ENCODE peak calls at places on chromosomes 16 and 17, in five cellular contexts. R is pancreas, J is prostate gland, A is hepatocyte, K is A549. D is an unnamed sample.

GRCh38 chr16:56382901-56383355 is 42.4 kb downstream of the AMFR start:
- DNase-seq in A (no peak), J (no peak), R (no peak), K (peak), D (peak)

GRCh38 chr16:11118479-11118878 is 137.5 kb downstream of the SOCS1 start:
- DNase-seq in K (no peak), J (no peak), R (no peak), A (no peak), D (no peak)

GRCh38 chr17:11935734-11936406 is 61.4 kb downstream of the ZNF18 start:
- DNase-seq in J (peak), R (no peak), A (peak), K (no peak), D (peak)

GRCh38 chr17:10013360-10014112 is 108.5 kb upstream of the RCVRN start:
- DNase-seq in K (no peak), A (no peak), J (no peak), R (no peak), D (no peak)

GRCh38 chr16:89430436-89431157 is 59.8 kb downstream of the ANKRD11 start:
- DNase-seq in A (peak), K (no peak), R (no peak), J (no peak), D (no peak)

GRCh38 chr17:74768069-74768762 is 7.9 kb downstream of the NAT9 start:
- DNase-seq in J (no peak), A (no peak), R (peak), K (no peak), D (peak)

GRCh38 chr17:40518401-40519088 is 17.1 kb upstream of the TNS4 start:
- DNase-seq in J (no peak), K (peak), A (peak), R (no peak), D (peak)

GRCh38 chr16:48636521-48636920 is 26.5 kb upstream of the N4BP1 start:
- DNase-seq in K (no peak), J (no peak), A (no peak), R (no peak), D (no peak)

GRCh38 chr17:41060052-41060604 is at the start of gene KRTAP2-3:
- DNase-seq in A (no peak), K (peak), R (no peak), J (no peak), D (peak)

GRCh38 chr17:79388556-79389295 is 222.1 kb downstream of the RBFOX3 start:
- DNase-seq in A (peak), J (peak), K (peak), R (peak), D (peak)

GRCh38 chr17:37446027-37446426 is 39.3 kb downstream of the TADA2A start:
- DNase-seq in A (no peak), K (peak), J (no peak), R (no peak), D (no peak)

GRCh38 chr17:3667366-3668278 is 756 bp downstream of the TAX1BP3 start:
- DNase-seq in A (peak), K (peak), R (peak), J (peak), D (peak)

GRCh38 chr17:78390241-78391050 is 12.0 kb downstream of the PGS1 start:
- DNase-seq in K (peak), J (no peak), A (peak), R (no peak), D (no peak)

GRCh38 chr16:47304563-47304962 is 156.3 kb downstream of the ITFG1 start:
- DNase-seq in R (no peak), A (no peak), J (no peak), K (no peak), D (no peak)
- TF ChIP-seq CTCF in R (no peak), A (no peak), J (no peak), K (no peak), D (no peak)

DNA sequence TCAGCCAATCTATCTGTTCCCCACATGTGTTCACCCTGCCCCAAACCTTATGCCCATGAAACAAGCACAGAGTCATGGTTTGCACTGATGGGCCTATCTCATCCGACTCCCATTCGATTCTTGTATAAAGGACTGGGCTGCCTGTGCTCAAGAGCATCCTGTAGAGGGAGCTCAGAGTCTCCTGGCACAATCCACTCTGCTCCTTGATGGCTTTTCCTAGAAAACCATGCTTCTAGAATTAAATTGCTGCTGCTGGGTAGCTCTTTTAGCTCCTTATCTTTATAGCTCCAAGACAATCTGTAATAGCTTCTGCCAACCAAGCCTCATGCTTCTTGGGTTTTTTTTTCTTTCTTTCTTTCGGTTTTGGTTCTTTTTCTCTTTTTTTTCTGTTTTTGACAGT is 9.7 kb downstream of the ZNF19 start:
- DNase-seq in J (no peak), A (peak), K (no peak), R (no peak), D (peak)
- TF ChIP-seq CTCF in J (no peak), A (peak), K (no peak), R (no peak), D (peak)

GRCh38 chr16:87553174-87553573 is 49.1 kb upstream of the JPH3 start:
- DNase-seq in A (no peak), J (no peak), K (no peak), R (no peak), D (no peak)
- TF ChIP-seq CTCF in A (no peak), J (no peak), K (no peak), R (no peak), D (no peak)

GRCh38 chr16:57575468-57576277 is 33.2 kb downstream of the ADGRG5 start:
- DNase-seq in K (no peak), R (no peak), A (no peak), J (no peak), D (no peak)

GRCh38 chr16:57574086-57574485 is 31.6 kb downstream of the ADGRG5 start:
- DNase-seq in J (no peak), K (no peak), A (no peak), R (peak), D (no peak)

GRCh38 chr16:57576429-57576870 is 34.0 kb downstream of the ADGRG5 start:
- DNase-seq in J (peak), R (peak), A (peak), K (peak), D (peak)

GRCh38 chr16:57572978-57573733 is 30.7 kb downstream of the ADGRG5 start:
- DNase-seq in A (no peak), R (no peak), J (no peak), K (no peak), D (no peak)

GRCh38 chr16:57574646-57575467 is 32.4 kb downstream of the ADGRG5 start:
- DNase-seq in J (no peak), R (no peak), K (no peak), A (no peak), D (no peak)
- TF ChIP-seq CTCF in J (no peak), R (no peak), K (no peak), A (no peak), D (no peak)

GRCh38 chr16:70253291-70254094 is 1.8 kb upstream of the EXOSC6 start:
- DNase-seq in A (peak), J (no peak), K (peak), R (no peak), D (peak)
- TF ChIP-seq CTCF in A (peak), J (peak), K (peak), R (peak), D (peak)

DNA sequence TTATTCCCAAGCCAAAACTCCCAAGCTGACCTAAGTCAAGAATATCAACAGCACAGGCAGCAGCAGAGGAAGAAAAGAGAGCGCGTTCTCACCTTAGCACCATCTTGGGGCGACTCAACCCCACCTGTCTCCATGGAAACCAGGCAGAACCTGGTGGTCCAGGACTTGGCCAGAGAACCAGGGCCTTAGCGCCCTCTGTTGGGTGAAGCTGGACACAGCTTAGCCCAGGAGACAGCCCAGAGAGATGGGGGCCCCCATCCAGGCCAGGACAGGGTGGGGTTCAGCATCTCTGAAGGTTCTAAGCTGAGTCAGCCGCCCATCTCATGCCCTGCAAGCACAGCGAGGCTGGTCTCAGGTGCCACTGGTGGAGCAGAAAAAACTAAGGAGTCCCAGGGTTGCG is 60.1 kb upstream of the TMEM132E start:
- DNase-seq in J (no peak), A (no peak), R (no peak), K (no peak), D (peak)
- TF ChIP-seq CTCF in J (no peak), A (peak), R (no peak), K (peak), D (peak)

GRCh38 chr17:17215575-17215974 is 9.4 kb upstream of the PLD6 start:
- DNase-seq in J (no peak), A (no peak), R (no peak), K (no peak), D (no peak)

GRCh38 chr17:17214646-17215436 is 8.7 kb upstream of the PLD6 start:
- DNase-seq in K (no peak), A (no peak), R (no peak), J (no peak), D (no peak)

GRCh38 chr17:17213775-17214174 is 7.6 kb upstream of the PLD6 start:
- DNase-seq in R (no peak), K (no peak), A (no peak), J (no peak), D (no peak)

GRCh38 chr17:17216236-17216635 is 10.1 kb upstream of the PLD6 start:
- DNase-seq in R (no peak), K (no peak), A (no peak), J (no peak), D (no peak)

DNA sequence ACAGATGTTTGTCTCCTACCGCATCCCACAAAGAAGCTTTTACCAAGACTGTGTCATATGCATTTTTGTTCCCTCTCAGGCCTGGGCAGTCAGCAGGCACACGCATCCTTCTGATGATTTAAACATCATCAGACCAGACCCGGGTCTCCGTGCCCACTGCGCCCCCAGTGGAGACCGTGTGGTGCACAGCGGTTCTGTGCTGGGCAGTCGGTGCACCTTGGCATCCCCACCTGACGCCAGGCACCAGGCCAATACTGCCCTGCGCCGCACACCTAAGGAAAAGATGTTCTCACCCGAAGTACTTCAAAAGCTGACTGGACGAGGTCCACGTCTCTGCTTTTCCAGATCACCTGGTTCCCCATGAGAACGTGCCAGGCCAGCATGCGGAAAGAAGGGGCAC is 10.6 kb upstream of the PLD6 start:
- DNase-seq in R (no peak), A (no peak), K (peak), J (no peak), D (no peak)
- TF ChIP-seq CTCF in R (no peak), A (no peak), K (peak), J (no peak), D (no peak)

D was measured in Calu3.